ENCODE peak calls at places on chromosomes 2 and 18, in ten cellular contexts. O, D, C, V, R, I, K, W, Q and L are unnamed samples.

GRCh38 chr2:149169653-149170052 is 131.2 kb downstream of the LYPD6B start:
- DNase-seq in W (no peak), K (no peak), D (peak), V (no peak), R (no peak), I (no peak), Q (peak), O (no peak), C (no peak), L (no peak)

GRCh38 chr2:37417321-37417720 is 72.9 kb downstream of the QPCT start:
- DNase-seq in I (no peak), C (no peak), K (no peak), V (no peak), O (no peak), D (peak), R (peak), W (no peak), Q (no peak), L (no peak)

GRCh38 chr18:25490316-25490715 is 138.3 kb upstream of the ZNF521 start:
- DNase-seq in Q (no peak), W (no peak), K (no peak), C (no peak), I (no peak), O (no peak), D (no peak), R (no peak), V (no peak), L (no peak)

GRCh38 chr2:240872317-240873097 is 3.9 kb downstream of the AGXT start:
- DNase-seq in O (peak), R (no peak), W (peak), I (no peak), Q (no peak), K (no peak), C (no peak), V (no peak), D (no peak), L (no peak)

GRCh38 chr2:207928079-207928478 is 97.2 kb downstream of the PLEKHM3 start:
- DNase-seq in R (no peak), K (no peak), D (no peak), C (peak), I (no peak), Q (no peak), V (no peak), O (no peak), W (no peak), L (no peak)

GRCh38 chr2:240478346-240479110 is 43.1 kb downstream of the GPC1 start:
- DNase-seq in C (no peak), O (no peak), V (no peak), I (no peak), R (no peak), Q (no peak), K (no peak), D (peak), W (peak), L (no peak)

GRCh38 chr2:81734981-81735380 is 1430.4 kb upstream of the LRRTM1 start:
- DNase-seq in C (no peak), I (no peak), Q (peak), O (no peak), K (no peak), V (no peak), D (no peak), W (no peak), R (no peak), L (no peak)

GRCh38 chr2:12930382-12930781 is 213.6 kb downstream of the TRIB2 start:
- DNase-seq in O (no peak), W (no peak), C (no peak), K (no peak), D (no peak), I (no peak), Q (no peak), V (no peak), R (no peak), L (no peak)

GRCh38 chr18:22932885-22933205 is 283 bp upstream of the RBBP8 start:
- DNase-seq in Q (peak), V (no peak), W (no peak), C (no peak), R (no peak), D (no peak), K (no peak), O (no peak), I (no peak), L (no peak)

GRCh38 chr2:207683879-207684627 is 27.4 kb upstream of the CCNYL1 start:
- DNase-seq in D (peak), R (peak), W (no peak), Q (peak), I (no peak), K (no peak), C (no peak), O (no peak), V (no peak), L (peak)

GRCh38 chr2:11275910-11276309 is 68.5 kb downstream of the ROCK2 start:
- DNase-seq in R (no peak), W (no peak), Q (no peak), C (no peak), O (no peak), D (no peak), V (no peak), K (no peak), I (no peak), L (no peak)

GRCh38 chr2:33062665-33063249 is 116.0 kb downstream of the LTBP1 start:
- DNase-seq in C (no peak), O (no peak), D (no peak), I (no peak), V (no peak), K (no peak), W (no peak), Q (no peak), R (no peak), L (no peak)

GRCh38 chr2:216299588-216299987 is 72.7 kb downstream of the MARCHF4 start:
- DNase-seq in V (no peak), R (no peak), O (no peak), W (no peak), C (no peak), I (no peak), D (no peak), K (no peak), Q (no peak), L (no peak)

GRCh38 chr2:144516417-144516980 is 3.4 kb downstream of the ZEB2 start:
- DNase-seq in O (no peak), I (no peak), R (peak), Q (no peak), V (no peak), W (no peak), D (no peak), K (no peak), C (peak), L (no peak)

GRCh38 chr2:219739061-219739460 is 111.6 kb downstream of the SLC4A3 start:
- DNase-seq in O (no peak), D (no peak), V (no peak), C (no peak), K (no peak), I (no peak), Q (peak), R (peak), W (no peak), L (no peak)

GRCh38 chr18:41444943-41445342 is 510.1 kb upstream of the PIK3C3 start:
- DNase-seq in O (no peak), R (no peak), C (no peak), K (no peak), W (no peak), D (no peak), V (no peak), I (no peak), Q (no peak), L (no peak)

GRCh38 chr2:170467568-170468422 is 247.3 kb upstream of the SP5 start:
- DNase-seq in I (no peak), R (no peak), W (no peak), Q (no peak), D (no peak), K (no peak), V (no peak), O (no peak), C (no peak), L (no peak)

GRCh38 chr2:134202361-134202760 is 51.5 kb upstream of the MGAT5 start:
- DNase-seq in K (no peak), W (no peak), D (no peak), O (no peak), C (no peak), R (peak), V (no peak), Q (no peak), I (no peak), L (no peak)

GRCh38 chr2:85601771-85602475 is 575 bp downstream of the TMEM150A start:
- DNase-seq in V (no peak), C (peak), K (no peak), D (peak), R (peak), I (no peak), W (peak), O (peak), Q (no peak), L (no peak)

GRCh38 chr2:241593271-241593670 is 34.7 kb downstream of the BOK start:
- DNase-seq in Q (no peak), C (no peak), K (no peak), O (no peak), W (no peak), V (no peak), D (no peak), R (no peak), I (no peak), L (no peak)

GRCh38 chr2:66443183-66443976 is 8.5 kb downstream of the MEIS1 start:
- DNase-seq in K (no peak), V (no peak), C (no peak), O (no peak), D (no peak), Q (no peak), I (no peak), W (no peak), R (peak), L (no peak)

GRCh38 chr2:8264981-8265380 is 416.9 kb upstream of the ID2 start:
- DNase-seq in I (no peak), K (no peak), C (no peak), O (no peak), V (no peak), D (no peak), R (no peak), W (no peak), Q (no peak), L (no peak)

GRCh38 chr2:237600205-237600846 is 9.8 kb upstream of the RAB17 start:
- DNase-seq in V (no peak), D (peak), Q (no peak), I (no peak), O (no peak), K (no peak), R (peak), C (no peak), W (no peak), L (no peak)

GRCh38 chr2:159677654-159678053 is 34.7 kb upstream of the MARCHF7 start:
- DNase-seq in O (no peak), I (no peak), R (peak), K (no peak), Q (no peak), D (no peak), W (no peak), C (peak), V (no peak), L (peak)

GRCh38 chr2:136305517-136306192 is 187.7 kb upstream of the CXCR4 start:
- DNase-seq in R (no peak), I (peak), W (no peak), O (no peak), D (no peak), K (no peak), C (no peak), V (no peak), Q (peak), L (no peak)

GRCh38 chr2:191740016-191740419 is 62.1 kb downstream of the NABP1 start:
- DNase-seq in C (no peak), W (no peak), V (no peak), Q (no peak), R (no peak), K (no peak), D (no peak), I (peak), O (no peak), L (no peak)

GRCh38 chr2:191272064-191272463 is 26.9 kb downstream of the MYO1B start:
- DNase-seq in W (no peak), Q (no peak), I (no peak), D (no peak), R (no peak), K (no peak), C (peak), V (no peak), O (no peak), L (no peak)

GRCh38 chr18:25544872-25545271 is 192.9 kb upstream of the ZNF521 start:
- DNase-seq in R (no peak), K (no peak), W (no peak), O (no peak), C (no peak), Q (no peak), V (no peak), D (no peak), I (no peak), L (no peak)

GRCh38 chr2:231238694-231239093 is 40.3 kb downstream of the ARMC9 start:
- DNase-seq in C (no peak), O (no peak), D (no peak), I (no peak), R (no peak), W (no peak), Q (no peak), K (no peak), V (no peak), L (no peak)

GRCh38 chr2:205759286-205759685 is 77.0 kb downstream of the NRP2 start:
- DNase-seq in D (no peak), V (no peak), C (no peak), Q (no peak), K (no peak), R (no peak), I (no peak), W (no peak), O (no peak), L (no peak)

GRCh38 chr18:62048279-62048678 is 138.6 kb downstream of the PIGN start:
- DNase-seq in Q (no peak), W (no peak), R (no peak), I (no peak), K (no peak), V (no peak), D (no peak), C (no peak), O (no peak), L (no peak)

GRCh38 chr2:189685540-189686229 is 11.2 kb downstream of the ANKAR start:
- DNase-seq in D (no peak), K (no peak), V (no peak), Q (peak), W (no peak), C (no peak), R (peak), I (no peak), O (no peak), L (no peak)

GRCh38 chr2:53087282-53087882 is 680.2 kb upstream of the CHAC2 start:
- DNase-seq in I (no peak), Q (no peak), C (no peak), D (no peak), W (no peak), O (no peak), V (no peak), K (no peak), R (peak), L (no peak)

GRCh38 chr2:150146879-150147278 is 340.6 kb downstream of the RND3 start:
- DNase-seq in O (no peak), Q (no peak), I (no peak), W (no peak), K (no peak), D (no peak), R (no peak), V (no peak), C (no peak), L (no peak)

GRCh38 chr2:221874444-221874843 is 302.3 kb upstream of the EPHA4 start:
- DNase-seq in W (no peak), K (no peak), D (no peak), I (no peak), R (no peak), V (no peak), O (no peak), C (no peak), Q (no peak), L (no peak)